ENCODE peak calls at places on chromosomes 16 and 17, in six cellular contexts. X is upper lobe of right lung; P is activated naive CD4-positive, alpha-beta T cell treated with Interleukin-2 at 50 U/mL for 16 hours; I is caudate nucleus; C is AML-193; K is mesendoderm. A is an unnamed sample.

GRCh38 chr16:69364088-69364487 is 12.5 kb upstream of the TMED6 start:
- DNase-seq in P (no peak), K (no peak), C (no peak), X (no peak), I (no peak), A (no peak)

GRCh38 chr17:35804658-35805192 is 4.6 kb upstream of the TAF15 start:
- DNase-seq in C (peak), X (no peak), P (peak), K (peak), I (peak), A (peak)

GRCh38 chr17:2749784-2750181 is 331 bp upstream of the CCDC92B start:
- DNase-seq in I (peak), X (peak), C (peak), P (peak), K (peak), A (peak)

GRCh38 chr16:73150790-73151189 is 102.9 kb upstream of the ZFHX3 start:
- DNase-seq in K (no peak), X (no peak), I (no peak), P (no peak), C (no peak), A (no peak)

GRCh38 chr17:37131670-37132620 is 183.2 kb downstream of the AATF start:
- DNase-seq in I (no peak), K (no peak), X (no peak), P (no peak), C (no peak), A (no peak)

GRCh38 chr16:27431773-27432599 is 30.0 kb downstream of the IL21R start:
- DNase-seq in P (no peak), K (peak), C (no peak), I (no peak), X (peak), A (no peak)

GRCh38 chr17:29677139-29677834 is 54.6 kb upstream of the CORO6 start:
- DNase-seq in I (no peak), P (no peak), X (no peak), K (no peak), C (no peak), A (no peak)

GRCh38 chr17:58006563-58006923 is 503 bp downstream of the SRSF1 start:
- DNase-seq in X (peak), P (peak), I (peak), C (peak), K (peak), A (peak)

GRCh38 chr17:67053438-67054000 is 9.2 kb downstream of the CACNG1 start:
- DNase-seq in X (no peak), I (no peak), P (no peak), C (no peak), K (no peak), A (peak)

GRCh38 chr16:64679976-64680375 is 441.9 kb downstream of the CDH11 start:
- DNase-seq in I (no peak), P (no peak), X (no peak), C (no peak), K (no peak), A (no peak)

GRCh38 chr17:45437461-45438283 is 5.0 kb upstream of the ARHGAP27 start:
- DNase-seq in C (no peak), I (no peak), K (no peak), P (no peak), X (no peak), A (peak)

GRCh38 chr17:11969565-11969964 is 27.7 kb downstream of the ZNF18 start:
- DNase-seq in P (no peak), K (no peak), X (no peak), I (no peak), C (no peak), A (no peak)

GRCh38 chr17:37300683-37301082 is 75.1 kb upstream of the C17orf78 start:
- DNase-seq in C (no peak), I (no peak), K (no peak), P (no peak), X (no peak), A (no peak)

GRCh38 chr17:18039535-18040286 is 503 bp downstream of the GID4 start:
- DNase-seq in X (peak), K (peak), P (no peak), I (no peak), C (no peak), A (peak)

GRCh38 chr16:58459344-58460218 is 40.4 kb upstream of the NDRG4 start:
- DNase-seq in X (no peak), P (peak), I (no peak), K (no peak), C (no peak), A (no peak)

GRCh38 chr16:46765050-46765449 is 16.9 kb upstream of the MYLK3 start:
- DNase-seq in X (no peak), C (no peak), I (no peak), K (no peak), P (no peak), A (no peak)

GRCh38 chr16:1559446-1559975 is 26.0 kb downstream of the TMEM204 start:
- DNase-seq in I (no peak), P (peak), C (peak), K (no peak), X (no peak), A (no peak)

GRCh38 chr17:38568274-38568673 is 37.5 kb downstream of the SRCIN1 start:
- DNase-seq in K (peak), C (no peak), X (no peak), I (no peak), P (no peak), A (peak)

GRCh38 chr16:68247400-68247799 is 2.2 kb downstream of the PLA2G15 start:
- DNase-seq in X (no peak), K (no peak), I (no peak), C (peak), P (no peak), A (no peak)

GRCh38 chr16:87324411-87325275 is 7.5 kb upstream of the C16orf95 start:
- DNase-seq in X (no peak), C (peak), I (no peak), P (peak), K (peak), A (peak)

GRCh38 chr16:58264961-58265479 is 29.8 kb downstream of the PRSS54 start:
- DNase-seq in K (peak), X (no peak), C (no peak), P (no peak), I (no peak), A (no peak)

GRCh38 chr16:80824623-80825364 is 20.4 kb upstream of the CDYL2 start:
- DNase-seq in K (peak), P (peak), C (peak), I (no peak), X (no peak), A (peak)

GRCh38 chr17:58300336-58300735 is 19.6 kb upstream of the MPO start:
- DNase-seq in C (no peak), K (no peak), P (no peak), X (peak), I (no peak), A (no peak)

A was measured in endodermal cell.